ENCODE peak calls at places on chromosomes 13 and 19, in four cellular contexts. U, B, P and Q are unnamed samples.

GRCh38 chr19:38952395-38953165 is 21.8 kb downstream of the MRPS12 start:
- DNase-seq in B (no peak), P (no peak), U (no peak), Q (no peak)

GRCh38 chr19:19134687-19135158 is 3.6 kb downstream of the TMEM161A start:
- DNase-seq in B (no peak), P (no peak), U (no peak), Q (no peak)

GRCh38 chr13:74074723-74075122 is 59.5 kb downstream of the KLF12 start:
- DNase-seq in P (no peak), U (peak; percentile 58), B (peak; percentile 66), Q (no peak)

GRCh38 chr13:101523732-101524131 is 71.3 kb downstream of the ITGBL1 start:
- DNase-seq in B (peak; percentile 86), U (peak; percentile 78), P (no peak), Q (no peak)

GRCh38 chr13:74056829-74057564 is 77.2 kb downstream of the KLF12 start:
- DNase-seq in B (no peak), P (no peak), U (no peak), Q (no peak)

GRCh38 chr13:85166891-85167290 is 632.3 kb downstream of the SLITRK6 start:
- DNase-seq in U (no peak), B (no peak), P (no peak), Q (no peak)

GRCh38 chr13:50126378-50127016 is 111.3 kb downstream of the KCNRG start:
- DNase-seq in P (no peak), U (no peak), B (peak; percentile 35), Q (no peak)

GRCh38 chr19:19257836-19258588 is 15.1 kb downstream of the TM6SF2 start:
- DNase-seq in B (no peak), U (no peak), P (no peak), Q (no peak)

GRCh38 chr13:38141792-38142191 is 207.9 kb upstream of the UFM1 start:
- DNase-seq in B (peak; percentile 35), U (peak; percentile 33), P (no peak), Q (no peak)

GRCh38 chr19:11295665-11296245 is at the start of gene TSPAN16:
- DNase-seq in P (no peak), B (no peak), U (no peak), Q (no peak)

GRCh38 chr13:73403362-73404150 is 344.8 kb downstream of the KLF5 start:
- DNase-seq in B (peak; percentile 33), P (no peak), U (peak; percentile 18), Q (no peak)

GRCh38 chr13:114320065-114320464 is 5.8 kb downstream of the CHAMP1 start:
- DNase-seq in B (no peak), U (no peak), P (no peak), Q (no peak)

GRCh38 chr19:39317476-39317875 is 3.2 kb downstream of the LRFN1 start:
- DNase-seq in U (no peak), P (no peak), B (no peak), Q (no peak)

GRCh38 chr13:45718992-45719391 is 16.9 kb downstream of the CBY2 start:
- DNase-seq in U (peak; percentile 23), B (peak; percentile 44), P (no peak), Q (no peak)

GRCh38 chr13:24625324-24625723 is 54.9 kb upstream of the ATP12A start:
- DNase-seq in B (no peak), U (no peak), P (no peak), Q (no peak)

GRCh38 chr13:60043262-60043661 is 120.5 kb downstream of the DIAPH3 start:
- DNase-seq in U (no peak), P (no peak), B (no peak), Q (no peak)

GRCh38 chr13:34155931-34156607 is 338.1 kb downstream of the RFC3 start:
- DNase-seq in P (peak; percentile 61), B (peak; percentile 83), U (peak; percentile 80), Q (no peak)

GRCh38 chr19:50723069-50723468 is at the start of gene CLEC11A:
- DNase-seq in U (no peak), B (no peak), P (no peak), Q (no peak)

DNA sequence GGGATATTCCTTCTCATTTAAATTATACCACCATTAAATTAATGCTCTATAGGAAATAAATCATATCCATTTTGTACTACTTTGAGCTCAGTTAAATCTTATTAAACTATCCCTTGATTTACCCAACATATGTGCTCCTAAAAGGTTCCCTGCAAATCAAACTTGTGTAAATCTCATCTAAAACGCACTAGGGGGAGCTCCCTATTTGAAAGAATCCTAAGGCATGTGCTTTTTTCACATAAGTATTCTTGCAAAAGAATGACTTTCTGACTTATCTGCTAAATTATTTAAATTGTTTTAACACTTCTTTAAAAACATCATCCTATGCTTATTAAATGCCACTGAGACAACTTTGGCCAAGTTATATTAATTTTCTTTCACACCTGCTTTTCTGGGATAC is 7.9 kb downstream of the INTS6 start:
- DNase-seq in U (peak; percentile 18), P (peak; percentile 15), B (peak; percentile 49), Q (no peak)
- TF ChIP-seq CTCF in U (no peak), P (peak; percentile 42), B (peak; percentile 38), Q (no peak)

GRCh38 chr19:2812414-2813234 is 7.0 kb upstream of the ZNF554 start:
- DNase-seq in U (no peak), B (no peak), P (no peak), Q (no peak)
- H3K9ac ChIP-seq in U (no peak overlapping the region), B (no peak overlapping the region), P (no peak overlapping the region), Q (no peak overlapping the region)

DNA sequence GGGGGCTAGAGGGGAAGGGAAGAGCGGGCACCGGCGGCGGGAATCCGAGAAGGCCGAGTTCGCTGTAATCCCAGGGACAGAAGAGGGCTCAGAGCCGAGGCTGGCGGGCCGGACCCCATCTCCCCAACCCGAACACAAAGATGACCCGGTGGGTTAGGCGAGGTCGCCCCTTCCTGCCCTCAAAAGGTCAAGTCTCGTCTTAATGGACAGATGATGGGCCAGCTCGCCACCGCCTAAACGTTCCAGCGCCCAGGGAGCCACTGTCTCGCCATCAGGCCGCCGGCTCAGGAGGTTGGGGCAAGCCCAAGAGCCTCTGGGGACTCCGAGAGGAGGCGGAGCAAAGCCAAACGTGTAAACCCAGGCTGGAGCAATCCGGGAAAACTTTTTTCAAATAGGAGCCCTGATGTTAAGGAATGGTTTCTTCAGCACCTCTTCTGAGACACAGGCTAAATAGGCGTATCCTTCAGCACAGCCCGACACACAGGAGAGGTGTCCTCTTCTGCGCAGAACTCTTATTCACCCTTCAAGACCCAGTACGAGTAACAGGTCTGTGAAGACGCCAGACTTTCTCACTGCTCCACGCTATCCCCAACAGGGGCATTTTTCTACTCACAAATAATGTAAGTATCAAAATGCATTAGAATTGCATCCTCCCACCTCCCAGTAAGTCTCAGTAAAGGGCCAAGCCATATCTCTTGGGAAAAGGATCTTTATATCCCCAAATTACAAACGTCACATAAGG is 6.3 kb upstream of the POU4F1 start:
- DNase-seq in B (no peak), P (no peak), U (no peak), Q (no peak)
- H2AFZ ChIP-seq in B (peak overlapping the region; percentile 39), P (no peak overlapping the region), U (peak overlapping the region; percentile 44), Q (peak overlapping the region; percentile 39)

GRCh38 chr19:16121141-16121540 is 9.5 kb downstream of the RAB8A start:
- DNase-seq in U (no peak), P (no peak), B (no peak), Q (no peak)

GRCh38 chr19:16115309-16116039 is 3.8 kb downstream of the RAB8A start:
- DNase-seq in P (no peak), U (no peak), B (no peak), Q (no peak)

GRCh38 chr19:16118489-16119033 is 6.9 kb downstream of the RAB8A start:
- DNase-seq in P (no peak), U (no peak), B (no peak), Q (no peak)

GRCh38 chr19:16116067-16116466 is 4.4 kb downstream of the RAB8A start:
- DNase-seq in P (no peak), U (no peak), B (no peak), Q (no peak)

GRCh38 chr19:16117594-16118033 is 5.9 kb downstream of the RAB8A start:
- DNase-seq in B (no peak), P (no peak), U (no peak), Q (no peak)
- TF ChIP-seq CTCF in B (no peak), P (no peak), U (no peak), Q (no peak)

GRCh38 chr19:53102186-53102585 is 1.0 kb downstream of the ZNF160 start:
- DNase-seq in P (no peak), B (no peak), U (no peak), Q (no peak)
- H3K9ac ChIP-seq in P (peak overlapping the region; percentile 85), B (peak overlapping the region; percentile 92), U (peak overlapping the region; percentile 96), Q (peak overlapping the region; percentile 90)

GRCh38 chr19:2852598-2852997 is 11.3 kb downstream of the ZNF555 start:
- DNase-seq in P (no peak), U (no peak), B (no peak), Q (no peak)
- H2AFZ ChIP-seq in P (no peak overlapping the region), U (no peak overlapping the region), B (no peak overlapping the region), Q (no peak overlapping the region)

GRCh38 chr19:984165-984967 is at the start of gene WDR18:
- DNase-seq in B (peak; percentile 80), P (peak; percentile 71), U (peak; percentile 65), Q (peak; percentile 45)
- TF ChIP-seq CTCF in B (no peak), P (no peak), U (no peak), Q (peak; percentile 30)

GRCh38 chr19:5045956-5046338 is 77.0 kb downstream of the KDM4B start:
- DNase-seq in U (no peak), P (no peak), B (no peak), Q (no peak)
- H3K9ac ChIP-seq in U (no peak overlapping the region), P (no peak overlapping the region), B (no peak overlapping the region), Q (no peak overlapping the region)

GRCh38 chr13:112928020-112928931 is 40.7 kb upstream of the MCF2L start:
- DNase-seq in U (no peak), B (no peak), P (no peak), Q (no peak)

GRCh38 chr13:112929778-112930055 is 39.3 kb upstream of the MCF2L start:
- DNase-seq in P (no peak), U (no peak), B (no peak), Q (no peak)

GRCh38 chr13:112931028-112931934 is 37.7 kb upstream of the MCF2L start:
- DNase-seq in P (peak; percentile 46), B (peak; percentile 45), U (peak; percentile 34), Q (no peak)

GRCh38 chr13:112928958-112929777 is 39.8 kb upstream of the MCF2L start:
- DNase-seq in U (peak; percentile 15), B (peak; percentile 27), P (no peak), Q (no peak)

DNA sequence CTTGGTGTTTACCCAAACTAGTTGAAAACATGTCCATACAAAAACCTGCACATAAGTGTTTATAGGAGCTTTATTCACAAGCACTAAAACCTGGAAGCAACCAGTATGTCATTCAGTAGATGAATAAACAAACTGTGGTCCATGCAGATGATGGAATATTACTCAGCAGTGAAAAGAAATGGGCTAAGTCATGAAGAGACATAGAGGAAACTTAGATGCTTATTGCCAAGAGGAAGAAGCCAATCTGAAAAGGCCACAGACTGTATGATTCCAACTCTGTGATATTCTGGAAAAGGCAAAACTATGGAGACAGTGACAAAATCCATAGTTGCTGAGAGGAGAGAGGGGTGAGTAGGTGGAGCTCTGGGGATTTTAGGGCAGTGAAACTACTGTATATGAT is 38.8 kb upstream of the MCF2L start:
- DNase-seq in U (no peak), P (no peak), B (no peak), Q (no peak)
- H2AFZ ChIP-seq in U (no peak overlapping the region), P (no peak overlapping the region), B (no peak overlapping the region), Q (no peak overlapping the region)